ENCODE peak calls at places on chromosomes 13 and 19, in six cellular contexts. B, M, E, R, N and G are unnamed samples.
A peak's percentile ranks its signal among the peaks of the same experiment; 100 is the strongest.

GRCh38 chr13:21234537-21234936 is 58.1 kb downstream of the MRPL57 start:
- DNase-seq in B (no peak), N (peak; percentile 35), M (no peak), R (no peak), E (no peak), G (no peak)

GRCh38 chr19:29774126-29774525 is 37.7 kb upstream of the CCNE1 start:
- DNase-seq in M (no peak), R (no peak), E (no peak), N (no peak), B (no peak), G (no peak)

GRCh38 chr13:111922086-111922485 is 144.9 kb upstream of the SOX1 start:
- DNase-seq in R (no peak), M (no peak), E (no peak), N (no peak), B (no peak), G (no peak)

GRCh38 chr19:13150919-13151604 is 851 bp downstream of the IER2 start:
- DNase-seq in E (no peak), R (peak; percentile 28), M (peak; percentile 27), B (no peak), N (no peak), G (no peak)

GRCh38 chr13:73258396-73258795 is 199.6 kb downstream of the KLF5 start:
- DNase-seq in M (peak; percentile 55), R (no peak), B (no peak), E (no peak), N (no peak), G (no peak)

GRCh38 chr13:30776661-30777060 is 41.3 kb downstream of the ALOX5AP start:
- DNase-seq in R (no peak), M (no peak), N (no peak), E (no peak), B (no peak), G (no peak)

GRCh38 chr19:56245062-56245740 is 27.3 kb upstream of the EDDM13 start:
- DNase-seq in E (no peak), N (peak; percentile 33), M (no peak), R (no peak), B (peak; percentile 6), G (no peak)

GRCh38 chr19:9958451-9958850 is 22.1 kb upstream of the OLFM2 start:
- DNase-seq in B (no peak), N (peak; percentile 99), M (peak; percentile 93), E (no peak), R (no peak), G (no peak)

GRCh38 chr19:49930483-49931011 is 1.2 kb upstream of the NUP62 start:
- DNase-seq in B (no peak), E (no peak), N (no peak), R (no peak), M (peak; percentile 27), G (peak; percentile 26)

GRCh38 chr19:17420267-17420924 is 549 bp downstream of the MVB12A start:
- DNase-seq in N (no peak), M (peak; percentile 24), E (peak; percentile 79), R (no peak), B (peak; percentile 31), G (no peak)

GRCh38 chr13:97249093-97249787 is 27.1 kb downstream of the MBNL2 start:
- DNase-seq in M (peak; percentile 66), B (no peak), R (no peak), E (no peak), N (no peak), G (no peak)

GRCh38 chr13:71485913-71486312 is 381.1 kb downstream of the DACH1 start:
- DNase-seq in B (no peak), N (no peak), E (no peak), R (no peak), M (no peak), G (no peak)

GRCh38 chr19:50720181-50720920 is 749 bp upstream of the SHANK1 start:
- DNase-seq in M (no peak), N (no peak), E (no peak), R (no peak), B (no peak), G (no peak)

GRCh38 chr19:44850641-44851109 is 4.6 kb downstream of the NECTIN2 start:
- DNase-seq in E (peak; percentile 67), R (no peak), B (no peak), M (no peak), N (no peak), G (no peak)

GRCh38 chr19:2551864-2552185 is 75.9 kb downstream of the GADD45B start:
- DNase-seq in M (no peak), R (no peak), E (peak; percentile 25), B (no peak), N (no peak), G (no peak)

GRCh38 chr19:57830071-57830602 is at the start of gene ZNF587B:
- DNase-seq in N (no peak), E (peak; percentile 64), M (peak; percentile 92), R (peak; percentile 35), B (peak; percentile 85), G (peak; percentile 28)

GRCh38 chr13:109784590-109785140 is 1.7 kb downstream of the IRS2 start:
- DNase-seq in R (peak; percentile 75), E (peak; percentile 87), N (peak; percentile 81), B (peak; percentile 80), M (peak; percentile 86), G (peak; percentile 74)

GRCh38 chr19:58548859-58549663 is 5.2 kb downstream of the TRIM28 start:
- DNase-seq in N (no peak), R (no peak), M (no peak), E (peak; percentile 58), B (no peak), G (no peak)

GRCh38 chr13:83941669-83942335 is 59.5 kb upstream of the SLITRK1 start:
- DNase-seq in E (no peak), B (peak; percentile 95), M (no peak), N (no peak), R (no peak), G (no peak)

GRCh38 chr13:28336193-28336657 is 158.7 kb downstream of the FLT1 start:
- DNase-seq in R (no peak), M (no peak), E (no peak), N (no peak), B (no peak), G (no peak)

GRCh38 chr19:35740108-35740422 is 2.2 kb downstream of the IGFLR1 start:
- DNase-seq in N (no peak), B (no peak), R (no peak), M (no peak), E (no peak), G (no peak)

GRCh38 chr19:50467566-50467965 is 8.7 kb upstream of the EMC10 start:
- DNase-seq in B (no peak), R (no peak), N (no peak), M (no peak), E (no peak), G (no peak)

GRCh38 chr13:79675931-79676658 is 195.1 kb downstream of the NDFIP2 start:
- DNase-seq in R (no peak), B (peak; percentile 27), N (no peak), M (no peak), E (no peak), G (no peak)

GRCh38 chr19:44176590-44176989 is 11.7 kb downstream of the ZNF226 start:
- DNase-seq in M (no peak), R (no peak), E (no peak), N (no peak), B (no peak), G (no peak)

GRCh38 chr19:12603714-12604113 is 6.9 kb downstream of the ZNF490 start:
- DNase-seq in E (no peak), N (peak; percentile 36), R (no peak), B (no peak), M (peak; percentile 19), G (no peak)

GRCh38 chr19:30559446-30559845 is 187.3 kb downstream of the ZNF536 start:
- DNase-seq in E (no peak), M (no peak), N (no peak), R (no peak), B (no peak), G (no peak)

GRCh38 chr19:5890099-5890498 is 13.5 kb downstream of the NDUFA11 start:
- DNase-seq in B (no peak), R (no peak), N (no peak), E (no peak), M (no peak), G (no peak)

GRCh38 chr19:29887498-29887897 is 54.5 kb upstream of the URI1 start:
- DNase-seq in B (no peak), M (peak; percentile 39), E (no peak), R (no peak), N (peak; percentile 11), G (no peak)

GRCh38 chr13:50518131-50518530 is 325.4 kb downstream of the DLEU7 start:
- DNase-seq in E (no peak), M (no peak), B (no peak), R (no peak), N (no peak), G (no peak)

GRCh38 chr19:37583340-37583739 is 11.3 kb downstream of the ZNF571 start:
- DNase-seq in B (no peak), R (no peak), E (no peak), M (no peak), N (no peak), G (no peak)
- TF ChIP-seq CTCF in B (no peak), R (no peak), E (no peak), M (no peak), N (no peak), G (no peak)

DNA sequence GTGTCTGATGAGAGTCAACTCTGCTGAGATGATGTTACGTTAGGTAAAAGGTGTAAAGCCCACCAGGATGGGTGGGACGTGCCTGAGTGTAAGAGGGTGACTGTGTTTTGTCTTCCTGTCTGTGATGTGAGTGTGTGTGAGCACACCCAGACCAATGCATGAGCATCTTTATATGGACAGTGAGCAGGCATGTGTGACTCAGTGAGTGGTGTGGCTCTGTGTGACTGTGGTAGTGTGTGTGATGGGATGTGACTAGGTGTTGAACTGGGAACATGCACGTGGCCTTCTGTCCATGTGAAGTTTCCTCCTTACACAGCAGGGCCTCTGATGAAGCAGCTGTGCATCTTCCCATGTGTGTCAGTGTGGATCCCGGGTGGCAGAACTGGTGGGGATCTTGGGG is 17.8 kb upstream of the LGALS16 start:
- DNase-seq in E (no peak), M (no peak), R (no peak), B (no peak), N (no peak), G (no peak)
- TF ChIP-seq CTCF in E (no peak), M (no peak), R (no peak), B (no peak), N (no peak), G (no peak)

GRCh38 chr13:31824705-31825512 is 85.6 kb downstream of the RXFP2 start:
- DNase-seq in E (no peak), B (no peak), R (no peak), M (peak; percentile 52), N (peak; percentile 71), G (no peak)
- TF ChIP-seq CTCF in E (no peak), B (no peak), R (no peak), M (peak; percentile 24), N (peak; percentile 54), G (peak; percentile 9)

DNA sequence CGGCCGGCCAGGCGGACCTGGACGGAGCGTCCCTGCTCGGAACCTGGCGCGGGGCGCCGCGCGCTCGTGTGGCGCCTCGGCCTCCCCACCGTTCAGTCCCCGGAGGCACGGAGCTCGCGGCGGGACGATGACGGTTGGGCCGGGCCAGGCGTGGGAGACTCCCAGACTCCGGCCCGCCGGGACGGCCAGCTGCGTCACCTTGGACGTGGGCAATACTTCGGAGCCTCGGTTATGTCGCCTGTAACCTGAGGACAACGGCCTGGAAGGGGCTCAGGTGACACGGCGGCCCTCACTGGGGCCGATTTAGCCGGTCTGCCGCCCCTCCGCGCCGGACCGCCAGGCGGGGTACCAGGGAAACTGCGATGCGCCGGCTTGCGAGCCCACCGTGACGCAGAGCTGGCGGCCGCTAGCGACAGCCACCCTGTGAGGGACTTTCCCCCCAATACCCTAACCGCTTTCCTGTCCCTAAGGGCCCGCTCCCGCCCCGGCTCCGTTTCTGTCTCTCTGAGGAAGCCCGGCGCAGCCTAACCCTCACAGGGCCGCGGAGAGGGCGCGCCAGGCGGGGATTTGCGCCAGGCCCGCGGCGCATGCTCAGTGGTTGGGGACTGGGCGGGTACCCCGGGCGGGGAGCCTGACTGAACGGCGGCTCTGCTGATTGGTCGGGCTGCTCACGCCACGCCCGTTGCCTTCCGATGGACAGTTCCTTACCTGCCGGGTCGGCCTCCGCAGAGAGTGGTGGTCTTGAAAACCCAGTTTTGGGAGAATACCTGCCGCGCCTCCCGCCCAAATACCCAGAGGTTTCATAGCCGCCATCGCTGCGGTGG is 109.5 kb upstream of the DOCK9 start:
- DNase-seq in M (peak; percentile 86), R (peak; percentile 91), E (peak; percentile 98), B (peak; percentile 94), N (peak; percentile 77), G (peak; percentile 86)
- TF ChIP-seq CTCF in M (peak; percentile 33), R (peak; percentile 45), E (no peak), B (peak; percentile 17), N (peak; percentile 18), G (peak; percentile 38)